ENCODE peak calls at places on chromosomes 5 and 9, in four cellular contexts. W is WTC11, E is HepG2, L is K562. R is an unnamed sample.
A peak's percentile ranks its signal among the peaks of the same experiment; 100 is the strongest.

GRCh38 chr9:99112750-99113417 is 8.0 kb downstream of the TGFBR1 start:
- DNase-seq in E (no peak), L (no peak), W (no peak), R (no peak)

GRCh38 chr9:92467041-92467440 is 15.3 kb downstream of the ASPN start:
- DNase-seq in E (no peak), W (no peak), L (no peak), R (no peak)

GRCh38 chr5:16808936-16809815 is 126.9 kb downstream of the MYO10 start:
- DNase-seq in L (no peak), E (peak; percentile 10), W (no peak), R (no peak)

GRCh38 chr5:38899936-38900335 is 54.1 kb downstream of the OSMR start:
- DNase-seq in L (no peak), E (no peak), W (no peak), R (no peak)

GRCh38 chr9:89748020-89748670 is 143.3 kb downstream of the GADD45G start:
- DNase-seq in L (no peak), E (no peak), W (no peak), R (no peak)

GRCh38 chr5:75671506-75671905 is 45.7 kb downstream of the POC5 start:
- DNase-seq in E (no peak), L (no peak), W (no peak), R (no peak)

GRCh38 chr9:135608294-135608998 is 30.9 kb downstream of the GLT6D1 start:
- DNase-seq in E (no peak), W (no peak), L (no peak), R (no peak)

GRCh38 chr5:158899201-158899600 is 200.5 kb downstream of the EBF1 start:
- DNase-seq in E (no peak), L (no peak), W (no peak), R (no peak)

GRCh38 chr9:75903785-75904360 is 13.4 kb downstream of the PCSK5 start:
- DNase-seq in W (no peak), E (no peak), L (no peak), R (peak; percentile 27)

GRCh38 chr9:33776578-33776977 is 18.8 kb upstream of the PRSS3 start:
- DNase-seq in E (no peak), L (no peak), W (no peak), R (no peak)

GRCh38 chr9:18543406-18543965 is 69.5 kb downstream of the ADAMTSL1 start:
- DNase-seq in W (no peak), L (no peak), E (no peak), R (no peak)

GRCh38 chr9:126015446-126015845 is 268.3 kb downstream of the PBX3 start:
- DNase-seq in L (no peak), E (no peak), W (no peak), R (no peak)

GRCh38 chr5:2696156-2696807 is 55.2 kb downstream of the IRX2 start:
- DNase-seq in W (no peak), E (no peak), L (no peak), R (no peak)

GRCh38 chr5:150298701-150299451 is 3.8 kb downstream of the ARSI start:
- DNase-seq in W (no peak), E (no peak), L (no peak), R (no peak)

GRCh38 chr5:65482727-65483473 is 1.2 kb upstream of the ADAMTS6 start:
- DNase-seq in E (peak; percentile 21), L (peak; percentile 11), W (no peak), R (peak; percentile 10)

GRCh38 chr9:98117984-98118639 is 910 bp downstream of the TRIM14 start:
- DNase-seq in W (no peak), L (peak; percentile 51), E (peak; percentile 82), R (peak; percentile 49)

GRCh38 chr9:130911254-130912049 is 14.8 kb upstream of the QRFP start:
- DNase-seq in L (peak; percentile 68), E (no peak), W (no peak), R (no peak)

GRCh38 chr5:123719004-123719403 is 207.0 kb downstream of the CSNK1G3 start:
- DNase-seq in L (no peak), W (peak; percentile 14), E (no peak), R (no peak)

GRCh38 chr5:87243161-87243877 is 24.4 kb upstream of the RASA1 start:
- DNase-seq in E (peak; percentile 6), L (no peak), W (no peak), R (no peak)

GRCh38 chr5:143341807-143342570 is 61.5 kb downstream of the NR3C1 start:
- DNase-seq in W (no peak), E (no peak), L (no peak), R (no peak)

GRCh38 chr5:7397005-7397546 is 1.1 kb downstream of the ADCY2 start:
- DNase-seq in W (no peak), E (no peak), L (no peak), R (no peak)

GRCh38 chr5:111142932-111143331 is 50.8 kb downstream of the WDR36 start:
- DNase-seq in W (no peak), L (no peak), E (no peak), R (no peak)

GRCh38 chr5:14167211-14167845 is 24.2 kb downstream of the TRIO start:
- DNase-seq in L (no peak), W (no peak), E (no peak), R (no peak)

GRCh38 chr5:173917788-173918786 is 29.9 kb downstream of the CPEB4 start:
- DNase-seq in W (peak; percentile 42), L (peak; percentile 52), E (peak; percentile 37), R (peak; percentile 76)

GRCh38 chr9:137474271-137474670 is 15.1 kb upstream of the NSMF start:
- DNase-seq in W (no peak), L (no peak), E (no peak), R (no peak)

GRCh38 chr9:112544477-112544876 is 57.9 kb downstream of the KIAA1958 start:
- DNase-seq in E (no peak), W (no peak), L (no peak), R (no peak)

GRCh38 chr9:120919639-120920494 is 6.7 kb downstream of the TRAF1 start:
- DNase-seq in W (no peak), E (no peak), L (no peak), R (no peak)

GRCh38 chr9:108041551-108041950 is 552.0 kb upstream of the KLF4 start:
- DNase-seq in L (no peak), E (no peak), W (no peak), R (no peak)

GRCh38 chr5:73299017-73299630 is 126.1 kb downstream of the TMEM174 start:
- DNase-seq in W (peak; percentile 62), E (no peak), L (no peak), R (peak; percentile 42)

GRCh38 chr5:57181151-57181550 is 7.3 kb downstream of the GPBP1 start:
- DNase-seq in E (no peak), L (no peak), W (no peak), R (no peak)

GRCh38 chr9:71353723-71354122 is 232.3 kb upstream of the TRPM3 start:
- DNase-seq in L (no peak), W (no peak), E (no peak), R (no peak)

GRCh38 chr5:134392301-134392700 is 19.4 kb downstream of the CDKN2AIPNL start:
- DNase-seq in E (no peak), L (no peak), W (no peak), R (no peak)

GRCh38 chr9:297104-297794 is 82.6 kb downstream of the DOCK8 start:
- DNase-seq in E (no peak), L (no peak), W (no peak), R (no peak)

GRCh38 chr5:178304761-178305645 is 72.4 kb upstream of the PHYKPL start:
- DNase-seq in E (no peak), W (peak; percentile 7), L (no peak), R (no peak)

GRCh38 chr9:129071526-129072131 is 9.3 kb upstream of the DOLPP1 start:
- DNase-seq in W (peak; percentile 92), E (no peak), L (no peak), R (no peak)

DNA sequence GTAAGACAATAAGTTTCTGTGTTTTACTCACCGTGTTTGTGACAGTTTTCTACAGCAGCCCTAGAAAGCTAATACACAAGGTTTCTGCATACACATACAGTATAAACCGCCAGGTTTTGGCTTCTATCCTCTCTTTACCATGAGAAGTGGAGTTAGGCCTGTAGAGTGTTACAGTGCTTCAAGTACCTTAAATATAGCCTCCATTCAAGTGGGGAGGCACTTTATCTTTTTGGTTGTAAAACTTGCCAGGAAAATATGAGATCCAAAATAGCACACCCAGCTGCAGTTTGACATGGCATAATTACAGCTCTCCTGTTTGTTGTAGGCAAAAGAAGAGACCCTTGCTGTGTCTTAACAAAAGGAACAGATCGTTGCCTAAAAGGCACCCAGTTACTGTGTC is 90.3 kb upstream of the PTPN3 start:
- DNase-seq in E (no peak), L (no peak), W (no peak), R (no peak)
- TF ChIP-seq ELF4 in E (no peak), L (no peak), W (no peak), R (no peak)

DNA sequence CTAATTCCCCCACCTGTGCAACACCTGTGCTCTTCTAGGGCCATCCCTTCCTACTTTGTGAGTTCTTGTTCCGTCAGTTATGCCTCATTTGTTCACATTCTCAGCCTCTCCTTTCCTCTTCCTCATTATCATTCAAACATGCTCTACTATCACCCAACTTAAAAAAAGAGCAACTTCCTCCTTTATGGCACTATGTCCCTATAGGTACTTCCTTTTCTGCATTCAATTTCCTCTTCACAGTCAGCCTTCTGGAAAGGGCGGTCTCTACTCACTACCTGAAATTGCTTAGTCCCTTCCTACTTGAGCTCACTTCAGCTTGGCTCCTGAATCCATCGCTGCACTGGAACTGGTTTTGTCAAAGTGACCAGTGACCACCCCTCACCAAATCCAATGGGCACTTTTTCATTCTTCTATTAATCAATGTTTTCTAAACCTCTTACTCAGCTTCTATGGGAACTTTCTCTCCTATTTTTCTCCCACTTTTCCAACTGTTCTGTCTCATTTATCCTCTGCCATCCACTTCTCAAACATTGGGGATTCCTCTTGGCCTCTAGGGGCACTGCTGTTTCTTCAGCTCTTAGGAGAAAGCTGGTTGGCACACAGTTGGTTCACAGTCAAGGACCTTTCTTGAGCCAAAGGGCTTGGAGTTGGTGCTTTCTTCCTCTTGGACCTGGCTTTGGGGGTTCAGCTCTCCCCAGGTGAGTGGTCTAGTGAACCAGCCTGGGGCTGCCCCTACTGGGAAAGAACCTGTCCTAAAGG is 112.0 kb upstream of the LHFPL2 start:
- DNase-seq in W (no peak), E (peak; percentile 9), L (no peak), R (no peak)
- TF ChIP-seq SP1 in W (no peak), E (no peak), L (no peak), R (no peak)

GRCh38 chr9:91161465-91162275 is 200.0 kb downstream of the AUH start:
- DNase-seq in E (no peak), L (no peak), W (no peak), R (no peak)
- TF ChIP-seq ELF4 in E (no peak), L (no peak), W (no peak), R (no peak)

GRCh38 chr9:133690111-133690561 is 48.0 kb downstream of the SARDH start:
- DNase-seq in E (no peak), L (no peak), W (no peak), R (no peak)
- TF ChIP-seq SP1 in E (no peak), L (no peak), W (no peak), R (no peak)

R was measured in HEK293T.